ENCODE peak calls at places on chromosomes 13 and 19, in seven cellular contexts. O is psoas muscle; U is T-helper 2 cell; L is stimulated activated CD4-positive, alpha-beta T cell treated with anti-CD3 and anti-CD28 coated beads, Interleukin-2, amount 100 ng/mL, for 4 hours; X is thoracic aorta; J is fibroblast of lung; H is NCI-H1092 treated with DMSO at 0.1 percent for 48 hours. P is an unnamed sample.

GRCh38 chr13:111370570-111371150 is 50.2 kb downstream of the TEX29 start:
- DNase-seq in O (no peak), U (no peak), L (no peak), X (no peak), J (no peak), H (no peak), P (no peak)

GRCh38 chr19:38684862-38685665 is 37.6 kb downstream of the ACTN4 start:
- DNase-seq in O (no peak), U (no peak), L (no peak), X (no peak), J (no peak), H (no peak), P (no peak)

GRCh38 chr19:18588611-18589379 is at the start of gene REX1BD:
- DNase-seq in O (peak), U (peak), L (peak), X (peak), J (peak), H (peak), P (peak)

GRCh38 chr13:33277351-33277750 is 8.2 kb downstream of the STARD13 start:
- DNase-seq in O (no peak), U (no peak), L (no peak), X (no peak), J (no peak), H (no peak), P (no peak)

GRCh38 chr13:65600702-65601101 is 1629.4 kb downstream of the PCDH9 start:
- DNase-seq in O (no peak), U (no peak), L (no peak), X (no peak), J (peak), H (no peak), P (no peak)

GRCh38 chr19:41426116-41426841 is 895 bp downstream of the B3GNT8 start:
- DNase-seq in O (no peak), U (no peak), L (no peak), X (no peak), J (no peak), H (no peak), P (no peak)

GRCh38 chr19:7980168-7980567 is 25.3 kb downstream of the ELAVL1 start:
- DNase-seq in O (no peak), U (no peak), L (no peak), X (no peak), J (no peak), H (no peak), P (no peak)

GRCh38 chr19:4597975-4598671 is 38.6 kb upstream of the SEMA6B start:
- DNase-seq in O (no peak), U (peak), L (peak), X (no peak), J (no peak), H (no peak), P (peak)

GRCh38 chr19:926595-927043 is 784 bp downstream of the ARID3A start:
- DNase-seq in O (peak), U (no peak), L (no peak), X (no peak), J (no peak), H (no peak), P (no peak)

GRCh38 chr13:100875392-100876043 is 200.9 kb upstream of the TMTC4 start:
- DNase-seq in O (no peak), U (no peak), L (no peak), X (no peak), J (peak), H (no peak), P (no peak)

GRCh38 chr13:58712191-58712590 is 1080.6 kb downstream of the PCDH17 start:
- DNase-seq in O (no peak), U (no peak), L (no peak), X (no peak), J (peak), H (no peak), P (no peak)

GRCh38 chr13:35475960-35476943 is at the start of gene MAB21L1:
- DNase-seq in O (peak), U (no peak), L (no peak), X (no peak), J (peak), H (no peak), P (no peak)

GRCh38 chr13:25771208-25771607 is 280.6 kb downstream of the SHISA2 start:
- DNase-seq in O (no peak), U (no peak), L (no peak), X (no peak), J (peak), H (no peak), P (no peak)

GRCh38 chr19:399370-399769 is 9.6 kb downstream of the C2CD4C start:
- DNase-seq in O (no peak), U (no peak), L (no peak), X (no peak), J (no peak), H (no peak), P (no peak)

GRCh38 chr19:33622505-33622808 is 704 bp downstream of the CHST8 start:
- DNase-seq in O (no peak), U (no peak), L (no peak), X (no peak), J (peak), H (no peak), P (no peak)

GRCh38 chr13:54912367-54912766 is 1883.8 kb downstream of the OLFM4 start:
- DNase-seq in O (no peak), U (no peak), L (no peak), X (no peak), J (no peak), H (no peak), P (no peak)

GRCh38 chr13:54647275-54647674 is 1618.7 kb downstream of the OLFM4 start:
- DNase-seq in O (no peak), U (no peak), L (no peak), X (no peak), J (no peak), H (no peak), P (no peak)

GRCh38 chr19:19021115-19021514 is 12.2 kb downstream of the SUGP2 start:
- DNase-seq in O (no peak), U (no peak), L (no peak), X (no peak), J (peak), H (no peak), P (no peak)

GRCh38 chr13:39025433-39025839 is 12.5 kb downstream of the PROSER1 start:
- DNase-seq in O (no peak), U (no peak), L (no peak), X (no peak), J (no peak), H (no peak), P (no peak)

GRCh38 chr19:57587529-57587928 is 3.6 kb downstream of the ZIK1 start:
- DNase-seq in O (no peak), U (no peak), L (no peak), X (no peak), J (peak), H (no peak), P (no peak)

GRCh38 chr19:21513651-21514050 is 8.2 kb downstream of the ZNF429 start:
- DNase-seq in O (no peak), U (no peak), L (no peak), X (no peak), J (peak), H (no peak), P (no peak)

GRCh38 chr13:114099191-114099590 is 33.2 kb downstream of the RASA3 start:
- DNase-seq in O (peak), U (no peak), L (no peak), X (peak), J (peak), H (peak), P (peak)

GRCh38 chr19:13843104-13843921 is 33.6 kb upstream of the NANOS3 start:
- DNase-seq in O (peak), U (no peak), L (no peak), X (no peak), J (peak), H (no peak), P (no peak)

GRCh38 chr19:48681127-48681470 is 8.3 kb upstream of the NTN5 start:
- DNase-seq in O (no peak), U (no peak), L (no peak), X (no peak), J (peak), H (no peak), P (no peak)

GRCh38 chr19:48799358-48800300 is 11.2 kb downstream of the BCAT2 start:
- DNase-seq in O (no peak), U (no peak), L (no peak), X (no peak), J (no peak), H (no peak), P (no peak)

GRCh38 chr13:96817336-96817941 is 176.8 kb downstream of the OXGR1 start:
- DNase-seq in O (no peak), U (no peak), L (no peak), X (no peak), J (peak), H (peak), P (no peak)

GRCh38 chr19:46179076-46179740 is 31.2 kb downstream of the IGFL2 start:
- DNase-seq in O (no peak), U (no peak), L (no peak), X (no peak), J (no peak), H (no peak), P (no peak)

GRCh38 chr19:49339364-49340068 is 4.3 kb downstream of the CD37 start:
- DNase-seq in O (peak), U (no peak), L (no peak), X (peak), J (peak), H (peak), P (no peak)

GRCh38 chr13:23557043-23557442 is 13.2 kb upstream of the TNFRSF19 start:
- DNase-seq in O (no peak), U (no peak), L (no peak), X (no peak), J (no peak), H (no peak), P (no peak)

GRCh38 chr13:107969551-107969950 is 245.8 kb downstream of the LIG4 start:
- DNase-seq in O (no peak), U (no peak), L (no peak), X (no peak), J (no peak), H (no peak), P (no peak)

GRCh38 chr13:30718661-30719520 is 16.5 kb upstream of the ALOX5AP start:
- DNase-seq in O (no peak), U (no peak), L (no peak), X (no peak), J (peak), H (no peak), P (no peak)

GRCh38 chr19:55598719-55599467 is 424 bp downstream of the FIZ1 start:
- DNase-seq in O (peak), U (peak), L (peak), X (peak), J (peak), H (peak), P (peak)

P was measured in naive thymus-derived CD8-positive, alpha-beta T cell.